ENCODE peak calls at places on chromosomes 3 and 15, in four cellular contexts. Y is naive thymus-derived CD4-positive, alpha-beta T cell; W is Right ventricle myocardium superior; X is HCT116. N is an unnamed sample.

GRCh38 chr3:73917643-73918042 is 292.9 kb upstream of the PDZRN3 start:
- ATAC-seq in Y (no peak), W (no peak), X (no peak), N (no peak)

GRCh38 chr3:61236556-61236955 is 14.7 kb downstream of the FHIT start:
- ATAC-seq in Y (peak; percentile 18), W (peak; percentile 73), X (no peak), N (peak; percentile 70)

GRCh38 chr3:53074761-53075742 is 29.2 kb upstream of the SFMBT1 start:
- ATAC-seq in Y (no peak), W (no peak), X (no peak), N (no peak)

GRCh38 chr15:26355671-26356070 is 417.2 kb downstream of the GABRB3 start:
- ATAC-seq in Y (no peak), W (peak; percentile 68), X (no peak), N (no peak)

GRCh38 chr3:25084016-25084415 is 344.0 kb upstream of the RARB start:
- ATAC-seq in Y (no peak), W (no peak), X (no peak), N (no peak)

GRCh38 chr3:162134571-162134970 is 638.0 kb downstream of the OTOL1 start:
- ATAC-seq in Y (peak; percentile 27), W (no peak), X (no peak), N (no peak)

GRCh38 chr3:4776980-4777581 is 202.2 kb upstream of the BHLHE40 start:
- ATAC-seq in Y (no peak), W (peak; percentile 61), X (no peak), N (peak; percentile 92)

GRCh38 chr3:107810195-107811071 is 280.4 kb downstream of the CD47 start:
- ATAC-seq in Y (no peak), W (no peak), X (no peak), N (peak; percentile 36)

GRCh38 chr3:81581966-81582599 is 179.4 kb downstream of the GBE1 start:
- ATAC-seq in Y (no peak), W (peak; percentile 80), X (peak; percentile 78), N (no peak)

GRCh38 chr3:20060924-20061323 is 20.7 kb downstream of the KAT2B start:
- ATAC-seq in Y (peak; percentile 70), W (peak; percentile 41), X (no peak), N (no peak)

GRCh38 chr3:183073839-183074615 is 25.3 kb downstream of the MCCC1 start:
- ATAC-seq in Y (peak; percentile 47), W (no peak), X (peak; percentile 86), N (no peak)

GRCh38 chr3:150778793-150779401 is 15.9 kb upstream of the SIAH2 start:
- ATAC-seq in Y (no peak), W (no peak), X (no peak), N (no peak)

GRCh38 chr3:47434849-47435248 is 40.9 kb downstream of the SCAP start:
- ATAC-seq in Y (no peak), W (no peak), X (no peak), N (no peak)

GRCh38 chr3:66110840-66111239 is 72.1 kb upstream of the MAGI1 start:
- ATAC-seq in Y (no peak), W (no peak), X (no peak), N (no peak)

GRCh38 chr3:49454898-49455681 is 15.0 kb upstream of the DAG1 start:
- ATAC-seq in Y (no peak), W (peak; percentile 70), X (no peak), N (no peak)

GRCh38 chr15:39312984-39313383 is 267.9 kb upstream of the THBS1 start:
- ATAC-seq in Y (peak; percentile 81), W (peak; percentile 74), X (no peak), N (peak; percentile 54)

GRCh38 chr3:194607592-194608386 is 25.4 kb downstream of the TMEM44 start:
- ATAC-seq in Y (no peak), W (no peak), X (peak; percentile 38), N (no peak)

GRCh38 chr3:185815391-185816282 is 9.2 kb downstream of the IGF2BP2 start:
- ATAC-seq in Y (no peak), W (peak; percentile 51), X (no peak), N (no peak)

GRCh38 chr15:90706394-90707327 is 10.5 kb upstream of the BLM start:
- ATAC-seq in Y (no peak), W (no peak), X (peak; percentile 54), N (no peak)

GRCh38 chr3:188380722-188381121 is 226.8 kb downstream of the LPP start:
- ATAC-seq in Y (no peak), W (no peak), X (no peak), N (no peak)

GRCh38 chr3:187935623-187936156 is 190.4 kb upstream of the BCL6 start:
- ATAC-seq in Y (peak; percentile 75), W (peak; percentile 20), X (no peak), N (peak; percentile 97)

GRCh38 chr3:64773150-64773549 is 85.3 kb upstream of the ADAMTS9 start:
- ATAC-seq in Y (no peak), W (peak; percentile 57), X (no peak), N (no peak)

GRCh38 chr15:68151277-68151676 is 53.9 kb downstream of the CALML4 start:
- ATAC-seq in Y (no peak), W (no peak), X (no peak), N (no peak)

GRCh38 chr3:15804553-15805095 is 6.8 kb upstream of the ANKRD28 start:
- ATAC-seq in Y (no peak), W (no peak), X (no peak), N (no peak)

GRCh38 chr15:73935547-73935946 is 9.3 kb downstream of the LOXL1 start:
- ATAC-seq in Y (no peak), W (no peak), X (no peak), N (no peak)

GRCh38 chr3:131361464-131362421 is 19.8 kb upstream of the NUDT16 start:
- ATAC-seq in Y (peak; percentile 89), W (peak; percentile 95), X (peak; percentile 98), N (peak; percentile 88)

GRCh38 chr3:101611023-101611422 is 37.0 kb downstream of the PCNP start:
- ATAC-seq in Y (no peak), W (no peak), X (no peak), N (peak; percentile 67)

GRCh38 chr3:37956353-37957184 is 34.0 kb upstream of the VILL start:
- ATAC-seq in Y (no peak), W (no peak), X (no peak), N (no peak)

GRCh38 chr15:76935620-76936019 is 4.1 kb downstream of the RCN2 start:
- ATAC-seq in Y (no peak), W (no peak), X (no peak), N (peak; percentile 37)

GRCh38 chr3:10804183-10804648 is 11.8 kb upstream of the SLC6A11 start:
- ATAC-seq in Y (no peak), W (no peak), X (peak; percentile 86), N (no peak)

GRCh38 chr3:101134331-101134730 is 141.1 kb upstream of the ABI3BP start:
- ATAC-seq in Y (no peak), W (no peak), X (no peak), N (no peak)

GRCh38 chr15:39381517-39381916 is 199.4 kb upstream of the THBS1 start:
- ATAC-seq in Y (peak; percentile 62), W (no peak), X (no peak), N (no peak)

GRCh38 chr15:58770857-58771620 is at the start of gene MINDY2:
- ATAC-seq in Y (peak; percentile 98), W (peak; percentile 98), X (peak; percentile 96), N (peak; percentile 99)

GRCh38 chr3:197209366-197210260 is 88.8 kb downstream of the DLG1 start:
- ATAC-seq in Y (no peak), W (no peak), X (no peak), N (no peak)

GRCh38 chr3:47890832-47891620 is 88.1 kb downstream of the DHX30 start:
- ATAC-seq in Y (no peak), W (peak; percentile 91), X (no peak), N (no peak)

GRCh38 chr3:42613462-42613861 is 13.0 kb downstream of the NKTR start:
- ATAC-seq in Y (peak; percentile 63), W (no peak), X (peak; percentile 79), N (no peak)